ENCODE peak calls at places on chromosomes 6 and 20, in nine cellular contexts. A, G, U, R, T, D, H, M and J are unnamed samples.

GRCh38 chr20:3203315-3204123 is 963 bp downstream of the DDRGK1 start:
- DNase-seq in A (no peak), G (peak), U (no peak), R (peak), T (no peak), D (peak), H (peak), M (no peak), J (no peak)

GRCh38 chr6:162907876-162908481 is 180.2 kb downstream of the PACRG start:
- DNase-seq in A (no peak), G (peak), U (no peak), R (no peak), T (no peak), D (peak), H (peak), M (no peak), J (no peak)

GRCh38 chr6:110814488-110815259 is 595 bp downstream of the CDK19 start:
- DNase-seq in A (peak), G (peak), U (peak), R (peak), T (peak), D (peak), H (peak), M (peak), J (peak)

GRCh38 chr20:50283922-50284810 is 93.5 kb downstream of the CEBPB start:
- DNase-seq in A (no peak), G (no peak), U (no peak), R (no peak), T (no peak), D (peak), H (peak), M (no peak), J (no peak)

GRCh38 chr6:157605484-157605883 is 217.6 kb upstream of the SNX9 start:
- DNase-seq in A (no peak), G (no peak), U (no peak), R (no peak), T (no peak), D (no peak), H (no peak), M (no peak), J (no peak)

GRCh38 chr20:31698243-31698802 is 24.3 kb downstream of the BCL2L1 start:
- DNase-seq in A (no peak), G (no peak), U (no peak), R (no peak), T (no peak), D (no peak), H (no peak), M (no peak), J (no peak)

GRCh38 chr6:71028236-71028876 is 71.5 kb upstream of the B3GAT2 start:
- DNase-seq in A (no peak), G (no peak), U (no peak), R (no peak), T (no peak), D (no peak), H (no peak), M (no peak), J (no peak)

GRCh38 chr20:2899243-2899642 is 26.0 kb downstream of the PTPRA start:
- DNase-seq in A (no peak), G (no peak), U (no peak), R (no peak), T (no peak), D (no peak), H (no peak), M (no peak), J (no peak)

GRCh38 chr6:16238057-16238657 is at the start of gene GMPR:
- DNase-seq in A (peak), G (peak), U (peak), R (peak), T (peak), D (no peak), H (peak), M (peak), J (peak)

GRCh38 chr20:44504402-44505309 is 17.2 kb downstream of the SERINC3 start:
- DNase-seq in A (no peak), G (no peak), U (no peak), R (no peak), T (no peak), D (no peak), H (no peak), M (no peak), J (no peak)

GRCh38 chr6:56932891-56933473 is 21.9 kb upstream of the BEND6 start:
- DNase-seq in A (no peak), G (no peak), U (no peak), R (no peak), T (no peak), D (no peak), H (no peak), M (no peak), J (no peak)

GRCh38 chr6:46217671-46218131 is 46.9 kb upstream of the ENPP5 start:
- DNase-seq in A (no peak), G (no peak), U (no peak), R (no peak), T (no peak), D (peak), H (no peak), M (no peak), J (no peak)

GRCh38 chr20:4544765-4545164 is 176.9 kb upstream of the PRND start:
- DNase-seq in A (no peak), G (no peak), U (no peak), R (no peak), T (no peak), D (peak), H (peak), M (no peak), J (no peak)

GRCh38 chr6:15404700-15404980 is 158.8 kb downstream of the JARID2 start:
- DNase-seq in A (no peak), G (no peak), U (no peak), R (no peak), T (no peak), D (no peak), H (no peak), M (no peak), J (no peak)

GRCh38 chr6:27630727-27631613 is 158.1 kb upstream of the ZNF184 start:
- DNase-seq in A (no peak), G (peak), U (no peak), R (peak), T (peak), D (peak), H (no peak), M (peak), J (no peak)

GRCh38 chr20:57957397-57958049 is 247.7 kb upstream of the PMEPA1 start:
- DNase-seq in A (no peak), G (no peak), U (no peak), R (no peak), T (no peak), D (no peak), H (peak), M (no peak), J (no peak)

GRCh38 chr20:43681991-43682410 is 15.1 kb downstream of the MYBL2 start:
- DNase-seq in A (no peak), G (no peak), U (no peak), R (no peak), T (no peak), D (no peak), H (no peak), M (no peak), J (peak)

GRCh38 chr6:138920906-138921305 is 67.1 kb downstream of the REPS1 start:
- DNase-seq in A (no peak), G (no peak), U (no peak), R (no peak), T (no peak), D (no peak), H (no peak), M (no peak), J (no peak)

GRCh38 chr20:44448753-44449546 is 26.7 kb upstream of the TTPAL start:
- DNase-seq in A (no peak), G (peak), U (no peak), R (no peak), T (peak), D (peak), H (no peak), M (peak), J (no peak)

GRCh38 chr6:11685411-11686093 is 93.1 kb downstream of the ADTRP start:
- DNase-seq in A (no peak), G (no peak), U (no peak), R (no peak), T (no peak), D (peak), H (peak), M (no peak), J (no peak)
- TF ChIP-seq CTCF in A (no peak), G (no peak), U (no peak), R (no peak), T (no peak), D (no peak), H (no peak), M (no peak), J (no peak)

GRCh38 chr20:61260905-61261304 is 8.8 kb downstream of the CDH4 start:
- DNase-seq in A (no peak), G (peak), U (no peak), R (peak), T (no peak), D (no peak), H (no peak), M (no peak), J (no peak)
- TF ChIP-seq CTCF in A (no peak), G (peak), U (no peak), R (no peak), T (no peak), D (no peak), H (peak), M (peak), J (no peak)

DNA sequence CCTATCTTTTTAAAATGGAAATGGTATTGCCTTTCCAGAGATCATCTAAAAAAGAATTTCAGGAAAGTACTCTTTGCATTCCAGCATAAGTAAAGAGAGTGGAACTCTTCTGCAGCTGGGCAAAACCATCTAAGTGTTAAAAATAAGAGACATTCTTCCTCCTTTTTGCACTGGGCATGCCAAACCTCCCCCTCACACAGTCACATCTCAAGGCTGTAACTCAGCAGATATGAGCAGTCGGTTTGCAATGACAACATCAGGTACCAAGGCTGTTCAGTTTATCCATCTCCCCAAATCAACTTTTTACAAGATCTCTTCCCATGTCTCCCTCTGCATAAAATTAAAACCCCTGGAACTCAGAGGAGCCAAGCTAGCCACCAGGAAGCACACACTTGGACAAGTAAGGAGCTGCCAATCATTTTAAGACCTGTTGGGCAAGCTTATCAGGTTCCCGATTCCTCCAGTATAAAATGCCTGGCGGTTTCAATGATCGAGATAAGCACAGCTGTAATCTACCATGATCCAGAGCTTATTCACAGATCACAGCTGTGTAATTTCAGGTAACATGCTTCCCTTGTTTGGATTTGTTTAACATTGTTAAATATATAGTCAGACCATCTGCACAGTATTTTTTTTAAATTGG is 23.2 kb downstream of the ID4 start:
- DNase-seq in A (no peak), G (no peak), U (no peak), R (no peak), T (no peak), D (no peak), H (no peak), M (no peak), J (no peak)
- TF ChIP-seq CTCF in A (no peak), G (no peak), U (no peak), R (no peak), T (no peak), D (no peak), H (no peak), M (no peak), J (no peak)

GRCh38 chr6:144482142-144482541 is 197.0 kb downstream of the UTRN start:
- DNase-seq in A (peak), G (peak), U (peak), R (peak), T (peak), D (peak), H (peak), M (peak), J (peak)
- TF ChIP-seq CTCF in A (peak), G (peak), U (peak), R (peak), T (peak), D (peak), H (peak), M (peak), J (no peak)

DNA sequence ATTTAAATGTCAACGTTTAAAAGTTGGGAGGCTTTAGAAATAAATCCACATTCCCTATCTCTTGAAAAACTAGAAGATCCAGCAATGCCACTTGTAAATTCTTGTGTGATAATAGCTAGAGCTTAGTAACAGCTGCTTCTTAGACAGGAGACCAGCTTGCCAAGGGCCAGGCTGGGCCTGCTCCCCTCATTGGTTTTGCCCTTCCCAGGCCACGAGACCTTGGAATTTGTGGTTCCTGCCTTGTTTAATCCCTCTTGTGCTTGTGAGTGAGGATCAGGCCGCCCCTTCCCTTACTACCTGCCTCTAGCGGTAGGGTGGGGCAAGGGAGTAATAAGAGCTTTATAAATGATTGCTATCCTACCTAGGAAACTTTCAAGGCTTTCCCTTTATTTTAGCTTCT is 363.5 kb downstream of the SYNE1 start:
- DNase-seq in A (no peak), G (no peak), U (no peak), R (no peak), T (no peak), D (peak), H (peak), M (no peak), J (no peak)
- TF ChIP-seq CTCF in A (no peak), G (no peak), U (no peak), R (no peak), T (no peak), D (no peak), H (no peak), M (no peak), J (no peak)

DNA sequence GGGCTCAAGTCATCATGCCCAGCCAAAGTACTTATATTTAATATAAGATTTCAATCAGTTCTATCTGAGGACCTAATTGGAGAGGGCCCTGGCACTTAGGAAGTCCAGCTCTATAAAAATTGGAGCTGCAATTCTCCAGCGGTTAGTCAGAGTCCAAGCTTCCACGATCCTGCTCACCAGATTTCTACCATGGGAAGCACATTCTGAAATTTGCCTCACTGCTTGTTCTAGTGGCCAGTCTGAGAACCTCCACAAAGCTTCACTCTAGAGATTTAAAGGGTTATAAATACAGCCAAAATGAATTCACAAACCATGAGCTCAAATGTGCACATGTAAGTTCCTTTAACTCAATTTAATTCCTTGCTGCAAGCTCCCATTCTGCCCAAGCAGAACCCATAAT is 33.5 kb downstream of the PNLDC1 start:
- DNase-seq in A (no peak), G (no peak), U (no peak), R (no peak), T (no peak), D (peak), H (peak), M (no peak), J (no peak)
- TF ChIP-seq CTCF in A (peak), G (no peak), U (no peak), R (no peak), T (no peak), D (peak), H (peak), M (no peak), J (no peak)

DNA sequence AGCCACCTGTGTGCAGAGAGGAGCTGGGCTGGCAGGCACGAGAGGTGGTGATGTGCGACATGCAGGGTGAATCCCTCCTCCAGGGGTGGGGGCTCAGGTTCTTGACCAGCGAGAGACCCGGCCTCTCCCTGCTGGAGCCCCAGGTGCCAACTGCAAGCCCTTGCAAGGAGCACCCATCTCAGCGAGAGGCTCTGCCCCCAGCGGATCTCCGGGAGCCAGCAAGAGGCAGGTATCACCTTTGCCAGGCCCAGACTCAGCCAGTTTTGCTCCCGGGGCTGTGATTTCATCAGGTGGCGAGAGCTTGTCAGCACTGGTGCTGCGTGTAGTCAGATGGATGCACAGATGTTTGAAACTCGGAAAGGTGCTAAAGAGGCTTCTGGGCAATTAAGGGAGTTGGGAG is 87.7 kb downstream of the TFAP2C start:
- DNase-seq in A (no peak), G (no peak), U (no peak), R (no peak), T (no peak), D (no peak), H (no peak), M (no peak), J (no peak)
- TF ChIP-seq CTCF in A (no peak), G (no peak), U (no peak), R (no peak), T (no peak), D (no peak), H (no peak), M (no peak), J (no peak)

GRCh38 chr6:98769546-98769945 is 64.8 kb upstream of the POU3F2 start:
- DNase-seq in A (no peak), G (peak), U (no peak), R (no peak), T (peak), D (peak), H (no peak), M (no peak), J (no peak)
- TF ChIP-seq CTCF in A (no peak), G (peak), U (no peak), R (no peak), T (peak), D (peak), H (peak), M (no peak), J (no peak)